ENCODE peak calls at places on chromosomes 5 and 9, in eight cellular contexts. T is CD8-positive, alpha-beta memory T cell; H is gastrocnemius medialis; C is A549; W is mucosa of descending colon; Q is HCT116; P is uterus; B is stomach. F is an unnamed sample. For H3K4me1 and H3K9me3, the result is how much of the 10 kb centered on the place peaks cover.

GRCh38 chr9:15135167-15135792 is 171.7 kb downstream of the TTC39B start:
- DNase-seq in H (peak), W (no peak), T (no peak), P (peak), Q (peak), B (peak), C (peak), F (peak)

GRCh38 chr9:69044226-69045219 is 9.0 kb downstream of the FXN start:
- DNase-seq in C (no peak), Q (no peak), B (no peak), H (no peak), P (no peak), W (no peak), T (no peak), F (no peak)

GRCh38 chr9:98142182-98142924 is 23.3 kb upstream of the TRIM14 start:
- DNase-seq in W (peak), C (no peak), Q (no peak), P (no peak), T (no peak), B (peak), H (no peak), F (no peak)

GRCh38 chr5:102628449-102629175 is 126.5 kb upstream of the PAM start:
- DNase-seq in Q (peak), T (no peak), P (no peak), W (no peak), C (no peak), B (no peak), H (peak), F (no peak)

GRCh38 chr5:159750226-159750625 is 166.1 kb upstream of the ADRA1B start:
- DNase-seq in W (no peak), H (no peak), Q (no peak), P (no peak), T (no peak), B (no peak), C (no peak), F (no peak)

GRCh38 chr9:136754626-136755284 is 3.3 kb downstream of the LCN8 start:
- DNase-seq in B (no peak), H (no peak), T (no peak), Q (no peak), P (no peak), W (no peak), C (no peak), F (no peak)

GRCh38 chr5:19865336-19866087 is 122.5 kb downstream of the CDH18 start:
- DNase-seq in C (no peak), W (no peak), H (no peak), B (no peak), Q (no peak), P (no peak), T (no peak), F (no peak)

GRCh38 chr9:108272350-108272899 is 583.4 kb downstream of the ACTL7B start:
- DNase-seq in H (peak), B (peak), Q (peak), P (peak), T (no peak), C (peak), W (peak), F (peak)

GRCh38 chr5:132385321-132386105 is 16.0 kb downstream of the SLC22A5 start:
- DNase-seq in B (peak), W (peak), C (peak), Q (no peak), H (no peak), T (peak), P (peak), F (no peak)

GRCh38 chr9:36158917-36159316 is 10.3 kb upstream of the CCIN start:
- DNase-seq in W (no peak), T (no peak), C (no peak), H (no peak), P (no peak), B (no peak), Q (no peak), F (no peak)

GRCh38 chr9:98040212-98040611 is 16.3 kb upstream of the NANS start:
- DNase-seq in Q (no peak), P (no peak), H (no peak), T (no peak), W (no peak), C (no peak), B (no peak), F (no peak)

GRCh38 chr5:40828690-40829661 is 6.0 kb downstream of the RPL37 start:
- DNase-seq in W (no peak), H (no peak), C (no peak), Q (no peak), B (no peak), T (no peak), P (no peak), F (no peak)

GRCh38 chr9:125541840-125542243 is 165.2 kb downstream of the MAPKAP1 start:
- DNase-seq in C (no peak), T (no peak), B (no peak), W (no peak), Q (no peak), H (no peak), P (no peak), F (no peak)

GRCh38 chr5:171308453-171309275 is at the start of gene TLX3:
- DNase-seq in C (no peak), Q (peak), T (no peak), H (no peak), B (no peak), P (no peak), W (no peak), F (no peak)

GRCh38 chr5:147349241-147349640 is 114.4 kb downstream of the STK32A start:
- DNase-seq in W (no peak), P (no peak), T (no peak), Q (no peak), C (no peak), H (no peak), B (no peak), F (no peak)

GRCh38 chr9:99876190-99876589 is 30.3 kb upstream of the STX17 start:
- DNase-seq in W (no peak), T (no peak), C (no peak), Q (no peak), B (no peak), H (no peak), P (no peak), F (no peak)

GRCh38 chr5:76791461-76791860 is 27.4 kb upstream of the F2RL1 start:
- DNase-seq in H (no peak), W (no peak), Q (no peak), B (no peak), P (no peak), C (no peak), T (no peak), F (no peak)

GRCh38 chr5:149060325-149060724 is 2.5 kb downstream of the SH3TC2 start:
- DNase-seq in W (no peak), P (no peak), B (peak), H (no peak), T (no peak), Q (no peak), C (no peak), F (no peak)

GRCh38 chr5:136087961-136088871 is 44.4 kb upstream of the SMAD5 start:
- DNase-seq in W (peak), B (peak), T (no peak), H (peak), Q (no peak), C (no peak), P (peak), F (peak)

GRCh38 chr5:135476615-135477493 is 24.7 kb upstream of the TIFAB start:
- DNase-seq in T (no peak), H (no peak), P (no peak), B (peak), W (no peak), C (no peak), Q (no peak), F (no peak)

GRCh38 chr5:131857388-131857787 is 60.6 kb upstream of the FNIP1 start:
- DNase-seq in B (no peak), W (no peak), H (no peak), C (no peak), P (no peak), Q (no peak), T (no peak), F (no peak)

GRCh38 chr9:106980551-106981101 is 117.7 kb downstream of the ZNF462 start:
- DNase-seq in C (no peak), Q (no peak), H (no peak), P (no peak), B (no peak), W (no peak), T (no peak), F (no peak)

GRCh38 chr5:4204616-4205151 is 609.1 kb downstream of the IRX1 start:
- DNase-seq in W (no peak), T (no peak), Q (no peak), C (no peak), B (no peak), H (no peak), P (no peak), F (no peak)

GRCh38 chr5:14235872-14236271 is 92.7 kb downstream of the TRIO start:
- DNase-seq in Q (no peak), P (no peak), T (no peak), B (no peak), C (no peak), H (no peak), W (no peak), F (no peak)

GRCh38 chr5:5026407-5026780 is 113.7 kb upstream of the ADAMTS16 start:
- DNase-seq in H (no peak), C (no peak), P (no peak), T (no peak), Q (no peak), B (no peak), W (no peak), F (no peak)

GRCh38 chr9:123089040-123089439 is 55.6 kb downstream of the GPR21 start:
- DNase-seq in Q (no peak), B (no peak), W (no peak), H (no peak), T (no peak), C (no peak), P (no peak), F (no peak)

GRCh38 chr9:123091459-123091858 is 58.0 kb downstream of the GPR21 start:
- DNase-seq in C (no peak), W (no peak), Q (no peak), P (no peak), B (no peak), T (no peak), H (no peak), F (no peak)

GRCh38 chr9:123089790-123090189 is 56.3 kb downstream of the GPR21 start:
- DNase-seq in W (no peak), Q (no peak), C (no peak), H (no peak), T (no peak), P (no peak), B (no peak), F (no peak)

GRCh38 chr9:123090198-123090896 is 56.9 kb downstream of the GPR21 start:
- DNase-seq in P (no peak), W (no peak), H (no peak), Q (no peak), B (no peak), C (no peak), T (no peak), F (no peak)

DNA sequence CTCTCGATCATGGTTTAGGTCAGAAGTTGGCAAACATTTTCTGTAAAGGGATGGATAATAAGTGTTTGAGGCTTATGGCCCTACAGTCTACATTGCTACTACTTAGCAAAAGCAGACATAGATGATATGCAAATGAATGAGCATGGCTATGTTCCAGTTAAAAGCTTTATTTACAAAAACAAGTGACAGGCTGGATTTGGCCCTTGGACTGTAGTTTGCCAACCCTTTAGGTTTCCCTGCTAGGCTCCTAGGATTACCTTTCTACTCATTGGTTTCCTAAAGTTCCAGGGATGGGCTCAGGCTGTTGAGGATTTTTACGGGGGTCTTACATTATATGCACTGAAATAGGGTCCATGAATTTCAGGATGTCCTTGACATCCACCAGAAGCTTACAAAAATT is 57.5 kb downstream of the GPR21 start:
- DNase-seq in C (no peak), T (no peak), Q (no peak), B (no peak), W (no peak), H (no peak), P (no peak), F (no peak)
- H3K4me1 ChIP-seq in C (under half), T (under half), Q (under half), B (under half), W (under half), H (under half), P (under half), F (under half)

GRCh38 chr9:137989999-137990715 is 112.6 kb downstream of the CACNA1B start:
- DNase-seq in T (no peak), B (peak), Q (no peak), H (no peak), W (no peak), P (no peak), C (no peak), F (peak)
- H3K9me3 ChIP-seq in T (under half), B (under half), Q (under half), H (under half), W (under half), P (under half), C (under half), F (under half)

DNA sequence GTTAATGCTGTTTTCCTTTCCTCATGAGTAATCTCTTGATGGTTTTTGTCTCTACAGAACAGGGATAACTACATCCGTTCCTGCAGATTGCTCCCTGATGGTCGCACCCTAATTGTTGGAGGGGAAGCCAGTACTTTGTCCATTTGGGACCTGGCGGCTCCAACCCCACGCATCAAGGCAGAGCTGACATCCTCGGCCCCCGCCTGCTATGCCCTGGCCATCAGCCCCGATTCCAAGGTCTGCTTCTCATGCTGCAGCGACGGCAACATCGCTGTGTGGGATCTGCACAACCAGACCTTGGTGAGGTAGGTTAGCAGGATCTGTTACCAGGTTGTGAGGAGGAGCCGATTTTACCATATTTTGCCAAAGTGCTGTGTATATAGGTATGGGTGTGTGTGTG is 148.2 kb downstream of the TLE4 start:
- DNase-seq in T (no peak), W (no peak), P (no peak), H (no peak), C (no peak), B (no peak), Q (no peak), F (no peak)
- H3K4me3 ChIP-seq in T (no peak), W (no peak), P (no peak), H (no peak), C (no peak), B (no peak), Q (no peak), F (no peak)

GRCh38 chr5:10565785-10566506 is 2.1 kb downstream of the ANKRD33B start:
- DNase-seq in T (no peak), C (no peak), H (no peak), Q (no peak), W (peak), B (no peak), P (no peak), F (peak)
- H3K4me1 ChIP-seq in T (under half), C (under half), H (under half), Q (under half), W (under half), B (under half), P (under half), F (under half)

GRCh38 chr5:8749556-8749955 is 796.3 kb downstream of the SEMA5A start:
- DNase-seq in C (no peak), B (no peak), H (no peak), Q (no peak), T (no peak), P (no peak), W (no peak), F (no peak)
- H3K9me3 ChIP-seq in C (under half), B (under half), H (under half), Q (under half), T (under half), P (under half), W (under half), F (under half)

GRCh38 chr9:134335490-134336173 is 9.4 kb downstream of the RXRA start:
- DNase-seq in W (peak), P (no peak), Q (no peak), C (no peak), B (peak), T (no peak), H (peak), F (no peak)
- H3K4me3 ChIP-seq in W (no peak), P (no peak), Q (no peak), C (no peak), B (no peak), T (no peak), H (no peak), F (no peak)

DNA sequence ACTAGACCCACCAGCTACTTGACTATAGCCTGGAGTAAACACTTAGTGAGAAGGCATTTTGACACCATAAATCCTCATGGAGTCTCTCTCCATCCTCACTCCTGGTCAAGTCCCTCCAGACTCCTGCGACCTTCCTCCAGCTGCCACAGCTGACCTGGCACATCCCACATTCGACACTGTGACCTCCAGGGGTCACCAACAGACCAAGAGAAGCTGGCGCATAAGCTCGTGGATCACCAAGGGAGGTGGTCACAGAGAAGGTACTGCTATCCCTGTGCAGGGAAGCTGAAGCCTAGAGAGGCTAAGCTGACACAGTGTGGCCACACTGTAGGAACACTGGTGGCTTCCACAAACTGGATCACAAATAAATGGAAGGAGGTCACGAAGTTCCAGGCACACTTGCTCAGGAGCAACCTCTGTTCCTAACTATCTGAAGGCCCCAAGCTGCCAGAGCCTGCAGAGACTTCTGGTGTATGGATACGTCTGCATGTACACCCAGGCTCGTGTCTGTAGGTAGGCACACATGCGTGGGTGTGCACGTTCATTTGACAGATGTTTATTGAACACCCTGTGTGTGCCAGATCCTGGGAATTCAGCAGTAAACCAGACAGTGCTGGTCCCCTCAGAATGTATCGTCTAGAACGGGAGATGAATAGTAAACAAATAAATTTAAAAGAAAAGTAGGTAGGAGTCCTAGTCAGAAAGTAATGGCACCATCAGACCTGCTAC is 104.4 kb downstream of the C5orf15 start:
- DNase-seq in T (no peak), P (no peak), Q (no peak), B (no peak), W (no peak), H (no peak), C (no peak), F (peak)
- H3K4me1 ChIP-seq in T (under half), P (under half), Q (under half), B (under half), W (under half), H (under half), C (under half), F (under half)

F was measured in sigmoid colon.